ENCODE peak calls at places on chromosomes 4 and X, in four cellular contexts. One of them, this sample, is unnamed.

GRCh38 chr4:140996757-140997156 is 136.5 kb downstream of the RNF150 start:
- DNase-seq in AG10803: peak
- DNase-seq in lower leg skin: no peak
- DNase-seq in heart left ventricle: no peak
- DNase-seq in this sample: no peak

GRCh38 chr4:121822796-121823504 is 733 bp downstream of the CCNA2 start:
- DNase-seq in AG10803: no peak
- DNase-seq in lower leg skin: no peak
- DNase-seq in heart left ventricle: peak
- DNase-seq in this sample: peak

GRCh38 chr4:102715057-102715456 is 45.7 kb downstream of the MANBA start:
- DNase-seq in AG10803: peak
- DNase-seq in lower leg skin: no peak
- DNase-seq in heart left ventricle: no peak
- DNase-seq in this sample: no peak

GRCh38 chr4:10075158-10075863 is 41.3 kb downstream of the WDR1 start:
- DNase-seq in AG10803: no peak
- DNase-seq in lower leg skin: no peak
- DNase-seq in heart left ventricle: no peak
- DNase-seq in this sample: peak

GRCh38 chrX:31366076-31366475 is 294.2 kb upstream of the FTHL17 start:
- DNase-seq in AG10803: no peak
- DNase-seq in lower leg skin: no peak
- DNase-seq in heart left ventricle: no peak
- DNase-seq in this sample: no peak

GRCh38 chrX:16666541-16666940 is 16.6 kb downstream of the S100G start:
- DNase-seq in AG10803: peak
- DNase-seq in lower leg skin: no peak
- DNase-seq in heart left ventricle: no peak
- DNase-seq in this sample: no peak

GRCh38 chrX:44873415-44874270 is 655 bp downstream of the KDM6A start:
- DNase-seq in AG10803: peak
- DNase-seq in lower leg skin: peak
- DNase-seq in heart left ventricle: peak
- DNase-seq in this sample: peak

GRCh38 chr4:118711047-118711446 is 25.9 kb downstream of the METTL14 start:
- DNase-seq in AG10803: peak
- DNase-seq in lower leg skin: no peak
- DNase-seq in heart left ventricle: no peak
- DNase-seq in this sample: no peak

GRCh38 chr4:122100508-122100907 is 51.6 kb upstream of the BLTP1 start:
- DNase-seq in AG10803: no peak
- DNase-seq in lower leg skin: no peak
- DNase-seq in heart left ventricle: no peak
- DNase-seq in this sample: no peak

GRCh38 chr4:78222575-78223186 is 165.6 kb downstream of the FRAS1 start:
- DNase-seq in AG10803: no peak
- DNase-seq in lower leg skin: no peak
- DNase-seq in heart left ventricle: no peak
- DNase-seq in this sample: no peak

GRCh38 chr4:47762376-47763266 is 75.2 kb downstream of the CORIN start:
- DNase-seq in AG10803: no peak
- DNase-seq in lower leg skin: no peak
- DNase-seq in heart left ventricle: no peak
- DNase-seq in this sample: no peak

GRCh38 chrX:107448625-107449468 is 605 bp upstream of the FRMPD3 start:
- DNase-seq in AG10803: no peak
- DNase-seq in lower leg skin: no peak
- DNase-seq in heart left ventricle: no peak
- DNase-seq in this sample: no peak

GRCh38 chr4:177740563-177740962 is 298.3 kb upstream of the AGA start:
- DNase-seq in AG10803: no peak
- DNase-seq in lower leg skin: no peak
- DNase-seq in heart left ventricle: no peak
- DNase-seq in this sample: no peak

GRCh38 chr4:177596035-177596434 is 153.8 kb upstream of the AGA start:
- DNase-seq in AG10803: peak
- DNase-seq in lower leg skin: peak
- DNase-seq in heart left ventricle: no peak
- DNase-seq in this sample: no peak

GRCh38 chrX:105451426-105451825 is 230.9 kb upstream of the TEX13A start:
- DNase-seq in AG10803: no peak
- DNase-seq in lower leg skin: no peak
- DNase-seq in heart left ventricle: no peak
- DNase-seq in this sample: no peak

GRCh38 chr4:8439168-8439567 is 1.4 kb downstream of the ACOX3 start:
- DNase-seq in AG10803: peak
- DNase-seq in lower leg skin: no peak
- DNase-seq in heart left ventricle: no peak
- DNase-seq in this sample: no peak

GRCh38 chr4:77308843-77309242 is 151.8 kb downstream of the CCNG2 start:
- DNase-seq in AG10803: peak
- DNase-seq in lower leg skin: no peak
- DNase-seq in heart left ventricle: no peak
- DNase-seq in this sample: no peak

GRCh38 chr4:45323453-45324058 is 597.2 kb upstream of the GNPDA2 start:
- DNase-seq in AG10803: no peak
- DNase-seq in lower leg skin: no peak
- DNase-seq in heart left ventricle: no peak
- DNase-seq in this sample: no peak

GRCh38 chr4:169270810-169271691 is at the start of gene SH3RF1:
- DNase-seq in AG10803: peak
- DNase-seq in lower leg skin: peak
- DNase-seq in heart left ventricle: peak
- DNase-seq in this sample: peak

GRCh38 chr4:54255881-54256280 is 26.8 kb downstream of the PDGFRA start:
- DNase-seq in AG10803: peak
- DNase-seq in lower leg skin: no peak
- DNase-seq in heart left ventricle: no peak
- DNase-seq in this sample: no peak

GRCh38 chrX:22141061-22141460 is 108.9 kb downstream of the PHEX start:
- DNase-seq in AG10803: no peak
- DNase-seq in lower leg skin: no peak
- DNase-seq in heart left ventricle: no peak
- DNase-seq in this sample: no peak

GRCh38 chr4:107148922-107149321 is 112.8 kb upstream of the DKK2 start:
- DNase-seq in AG10803: no peak
- DNase-seq in lower leg skin: no peak
- DNase-seq in heart left ventricle: no peak
- DNase-seq in this sample: no peak

GRCh38 chrX:55486736-55487135 is 2.9 kb downstream of the USP51 start:
- DNase-seq in AG10803: peak
- DNase-seq in lower leg skin: no peak
- DNase-seq in heart left ventricle: no peak
- DNase-seq in this sample: no peak

GRCh38 chr4:114398386-114398785 is 200.2 kb upstream of the UGT8 start:
- DNase-seq in AG10803: no peak
- DNase-seq in lower leg skin: no peak
- DNase-seq in heart left ventricle: no peak
- DNase-seq in this sample: no peak

GRCh38 chrX:119067023-119067739 is 5.6 kb upstream of the CT47C1 start:
- DNase-seq in AG10803: peak
- DNase-seq in lower leg skin: peak
- DNase-seq in heart left ventricle: peak
- DNase-seq in this sample: peak

GRCh38 chr4:106266201-106266600 is 49.8 kb downstream of the TBCK start:
- DNase-seq in AG10803: peak
- DNase-seq in lower leg skin: no peak
- DNase-seq in heart left ventricle: no peak
- DNase-seq in this sample: no peak

GRCh38 chr4:100936676-100937390 is 410.5 kb downstream of the PPP3CA start:
- DNase-seq in AG10803: no peak
- DNase-seq in lower leg skin: no peak
- DNase-seq in heart left ventricle: no peak
- DNase-seq in this sample: no peak

GRCh38 chr4:1416948-1417260 is 10.7 kb upstream of the NKX1-1 start:
- DNase-seq in AG10803: no peak
- DNase-seq in lower leg skin: no peak
- DNase-seq in heart left ventricle: peak
- DNase-seq in this sample: peak

GRCh38 chr4:10281996-10282395 is 165.4 kb upstream of the WDR1 start:
- DNase-seq in AG10803: peak
- DNase-seq in lower leg skin: no peak
- DNase-seq in heart left ventricle: no peak
- DNase-seq in this sample: no peak

GRCh38 chr4:56804551-56804950 is 16.9 kb downstream of the SPINK2 start:
- DNase-seq in AG10803: peak
- DNase-seq in lower leg skin: no peak
- DNase-seq in heart left ventricle: no peak
- DNase-seq in this sample: no peak

GRCh38 chrX:11666180-11666579 is 460 bp upstream of the ARHGAP6 start:
- DNase-seq in AG10803: no peak
- DNase-seq in lower leg skin: no peak
- DNase-seq in heart left ventricle: no peak
- DNase-seq in this sample: no peak

GRCh38 chr4:25590171-25590570 is 65.5 kb upstream of the SLC34A2 start:
- DNase-seq in AG10803: no peak
- DNase-seq in lower leg skin: no peak
- DNase-seq in heart left ventricle: no peak
- DNase-seq in this sample: no peak

GRCh38 chr4:924107-925096 is 7.7 kb downstream of the GAK start:
- DNase-seq in AG10803: peak
- DNase-seq in lower leg skin: no peak
- DNase-seq in heart left ventricle: no peak
- DNase-seq in this sample: no peak

GRCh38 chr4:158826882-158827281 is 58.1 kb downstream of the FNIP2 start:
- DNase-seq in AG10803: no peak
- DNase-seq in lower leg skin: no peak
- DNase-seq in heart left ventricle: no peak
- DNase-seq in this sample: no peak

GRCh38 chr4:119865789-119866188 is 200.9 kb downstream of the MAD2L1 start:
- DNase-seq in AG10803: no peak
- DNase-seq in lower leg skin: no peak
- DNase-seq in heart left ventricle: no peak
- DNase-seq in this sample: no peak

GRCh38 chr4:158322119-158322518 is 111.8 kb downstream of the TMEM144 start:
- DNase-seq in AG10803: peak
- DNase-seq in lower leg skin: no peak
- DNase-seq in heart left ventricle: no peak
- DNase-seq in this sample: no peak

GRCh38 chr4:25351777-25352421 is 25.2 kb upstream of the ANAPC4 start:
- DNase-seq in AG10803: peak
- DNase-seq in lower leg skin: no peak
- DNase-seq in heart left ventricle: no peak
- DNase-seq in this sample: no peak

DNA sequence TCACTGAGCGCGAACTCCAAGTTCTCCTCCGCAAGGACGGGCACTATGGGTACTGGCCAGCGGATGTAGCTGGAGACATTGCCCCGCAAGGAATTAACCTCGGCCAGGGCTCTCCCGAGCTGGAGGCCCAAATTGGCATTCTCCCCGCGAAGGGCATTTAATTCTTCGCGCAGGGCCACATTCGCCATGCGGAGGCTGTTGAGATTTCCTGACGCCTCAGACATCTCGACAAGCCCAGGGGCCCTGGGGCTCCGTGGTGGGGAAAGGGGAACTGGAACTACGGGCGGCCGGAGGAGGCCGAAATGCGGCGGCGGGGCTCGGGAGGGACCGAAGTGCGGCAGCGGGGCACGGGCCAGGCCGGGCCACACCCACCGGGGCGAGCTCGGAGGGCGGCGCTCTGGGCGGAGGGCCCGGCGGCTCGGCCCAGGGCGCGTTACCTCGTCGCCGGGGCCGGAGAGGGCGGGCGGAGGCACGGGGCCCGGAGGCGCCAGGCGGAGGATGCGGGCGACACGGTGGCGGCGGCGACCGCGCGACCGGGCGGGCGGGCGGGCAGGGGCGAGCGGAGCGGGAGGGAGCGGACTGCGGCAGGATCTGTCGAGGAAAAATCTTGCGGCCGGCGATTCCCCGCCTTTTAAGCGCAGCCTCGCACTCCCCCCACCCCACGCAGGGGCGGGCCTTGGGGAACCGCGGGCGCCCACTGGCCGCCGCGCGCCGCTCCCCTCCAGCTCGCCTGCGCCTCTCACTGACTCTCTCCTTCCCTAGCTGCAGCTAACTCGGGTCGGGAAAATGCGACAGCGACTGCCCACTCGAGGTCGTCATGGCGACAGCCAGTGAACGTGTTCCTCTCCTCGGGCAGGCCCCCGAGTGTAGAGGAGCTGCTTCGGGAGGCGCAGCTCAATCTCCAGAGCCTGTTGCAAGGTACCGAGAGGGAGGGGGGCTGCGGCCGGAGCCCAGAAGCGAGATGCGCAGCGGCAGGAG is at the start of gene RTL5:
- DNase-seq in AG10803: peak
- DNase-seq in lower leg skin: peak
- DNase-seq in heart left ventricle: peak
- DNase-seq in this sample: peak
- H3K4me3 ChIP-seq in AG10803: peak
- H3K4me3 ChIP-seq in lower leg skin: no peak
- H3K4me3 ChIP-seq in heart left ventricle: peak
- H3K4me3 ChIP-seq in this sample: peak

DNA sequence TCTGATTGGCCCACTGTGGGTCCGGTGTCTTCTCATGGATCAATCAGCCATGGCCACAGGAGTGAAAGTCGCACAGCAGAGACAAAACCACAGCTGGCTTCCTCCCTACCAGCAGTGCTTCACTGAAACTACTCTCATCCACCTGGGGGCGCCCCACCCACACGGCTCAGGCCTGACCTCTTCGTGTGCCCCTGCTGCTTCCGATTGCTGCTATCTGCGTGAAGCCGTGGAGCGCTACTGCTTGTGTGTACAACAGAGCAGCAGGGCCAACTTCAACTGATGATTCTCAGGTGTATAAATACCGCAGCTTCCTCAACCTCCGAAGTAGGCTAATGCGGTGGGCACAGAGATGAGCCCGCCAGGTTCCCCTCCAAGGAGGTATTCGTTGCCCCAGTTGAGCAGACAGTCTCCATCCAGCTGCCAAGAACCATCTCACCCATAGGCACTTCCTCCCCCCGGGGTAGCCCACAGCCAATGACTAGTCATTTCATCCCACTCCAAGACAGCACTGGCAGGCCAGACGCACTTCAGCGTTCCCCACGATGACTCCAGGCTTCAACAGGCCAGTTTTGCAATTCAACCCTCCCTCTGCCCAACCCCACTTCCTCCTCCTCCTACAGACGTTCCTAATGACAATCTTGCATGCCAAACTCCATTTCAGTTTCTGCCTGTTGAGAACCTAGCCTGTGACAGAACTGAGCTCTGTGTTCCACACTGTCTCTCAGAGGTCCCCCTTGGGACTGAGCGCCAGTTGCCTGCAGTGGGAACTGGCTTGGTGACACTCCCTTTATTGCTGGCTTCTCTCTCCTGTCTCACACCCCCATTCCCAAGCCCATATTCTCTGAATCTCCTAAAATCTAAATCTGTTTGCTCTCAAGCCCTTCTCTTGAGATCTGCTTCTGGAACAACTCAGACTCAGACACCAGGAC is 41.3 kb upstream of the ATP6AP2 start:
- DNase-seq in AG10803: peak
- DNase-seq in lower leg skin: peak
- DNase-seq in heart left ventricle: peak
- DNase-seq in this sample: peak
- H3K4me3 ChIP-seq in AG10803: no peak
- H3K4me3 ChIP-seq in lower leg skin: no peak
- H3K4me3 ChIP-seq in heart left ventricle: no peak
- H3K4me3 ChIP-seq in this sample: no peak

GRCh38 chr4:85862896-85863295 is 387.9 kb downstream of the ARHGAP24 start:
- DNase-seq in AG10803: no peak
- DNase-seq in lower leg skin: no peak
- DNase-seq in heart left ventricle: no peak
- DNase-seq in this sample: no peak
- H3K4me3 ChIP-seq in AG10803: no peak
- H3K4me3 ChIP-seq in lower leg skin: no peak
- H3K4me3 ChIP-seq in heart left ventricle: no peak
- H3K4me3 ChIP-seq in this sample: no peak

GRCh38 chr4:94208918-94209317 is 1.3 kb downstream of the SMARCAD1 start:
- DNase-seq in AG10803: no peak
- DNase-seq in lower leg skin: no peak
- DNase-seq in heart left ventricle: no peak
- DNase-seq in this sample: no peak
- H3K4me3 ChIP-seq in AG10803: peak
- H3K4me3 ChIP-seq in lower leg skin: no peak
- H3K4me3 ChIP-seq in heart left ventricle: no peak
- H3K4me3 ChIP-seq in this sample: no peak